ENCODE peak calls at places on chromosomes 2 and 18, in seven cellular contexts. N is GM23248, T is psoas muscle, W is spleen, Z is fibroblast of villous mesenchyme, V is cardiac muscle cell, D is keratinocyte. L is an unnamed sample.

GRCh38 chr18:47283476-47283875 is 32.0 kb upstream of the SKOR2 start:
- DNase-seq in Z (peak; percentile 15), W (no peak), T (no peak), D (no peak), V (peak; percentile 40), N (peak; percentile 55), L (peak; percentile 30)

GRCh38 chr2:73386894-73387636 is 1.4 kb downstream of the ALMS1 start:
- DNase-seq in T (no peak), W (no peak), V (no peak), Z (no peak), D (no peak), N (peak; percentile 4), L (no peak)

GRCh38 chr2:201432038-201432437 is 19.2 kb downstream of the TRAK2 start:
- DNase-seq in N (peak; percentile 64), D (no peak), V (no peak), W (no peak), T (no peak), Z (no peak), L (peak; percentile 72)

GRCh38 chr2:111226797-111227700 is 106.3 kb downstream of the BCL2L11 start:
- DNase-seq in D (no peak), V (no peak), Z (peak; percentile 83), N (peak; percentile 69), W (no peak), T (no peak), L (peak; percentile 65)

GRCh38 chr2:142586693-142587432 is 290.6 kb upstream of the KYNU start:
- DNase-seq in T (no peak), V (no peak), D (no peak), W (peak; percentile 60), Z (no peak), N (no peak), L (no peak)

GRCh38 chr18:13434854-13435253 is 216.3 kb downstream of the LDLRAD4 start:
- DNase-seq in V (no peak), W (no peak), Z (no peak), D (no peak), T (no peak), N (no peak), L (no peak)

GRCh38 chr2:183665403-183665802 is 541.2 kb downstream of the NUP35 start:
- DNase-seq in W (no peak), V (no peak), N (no peak), Z (no peak), D (no peak), T (no peak), L (no peak)

GRCh38 chr2:9813312-9814128 is 29.8 kb upstream of the TAF1B start:
- DNase-seq in W (peak; percentile 89), N (peak; percentile 81), D (no peak), V (peak; percentile 84), Z (peak; percentile 61), T (peak; percentile 76), L (peak; percentile 68)

GRCh38 chr2:18949871-18950597 is 360.7 kb upstream of the NT5C1B start:
- DNase-seq in T (no peak), Z (peak; percentile 98), D (no peak), N (peak; percentile 83), V (no peak), W (no peak), L (peak; percentile 89)

GRCh38 chr18:48007955-48008701 is 77.7 kb upstream of the SMAD2 start:
- DNase-seq in V (peak; percentile 86), T (peak; percentile 68), N (peak; percentile 38), W (peak; percentile 88), D (no peak), Z (peak; percentile 30), L (peak; percentile 32)

GRCh38 chr18:79439201-79440023 is 43.7 kb downstream of the NFATC1 start:
- DNase-seq in V (no peak), Z (peak; percentile 92), W (no peak), T (peak; percentile 75), N (no peak), D (no peak), L (no peak)

GRCh38 chr2:121297217-121297830 is 12.3 kb upstream of the TFCP2L1 start:
- DNase-seq in T (no peak), V (peak; percentile 55), N (peak; percentile 57), D (no peak), W (no peak), Z (peak; percentile 12), L (peak; percentile 36)

GRCh38 chr2:148829618-148830017 is 45.4 kb upstream of the KIF5C start:
- DNase-seq in Z (no peak), N (no peak), T (no peak), D (no peak), V (no peak), W (no peak), L (no peak)

GRCh38 chr2:75224636-75225094 is 25.3 kb upstream of the TACR1 start:
- DNase-seq in V (no peak), N (no peak), Z (no peak), W (no peak), T (no peak), D (no peak), L (peak; percentile 7)

GRCh38 chr18:10370716-10371115 is 83.7 kb upstream of the APCDD1 start:
- DNase-seq in D (no peak), Z (no peak), N (no peak), T (no peak), V (no peak), W (no peak), L (no peak)

GRCh38 chr18:44507729-44508325 is 172.9 kb upstream of the SETBP1 start:
- DNase-seq in N (no peak), T (peak; percentile 14), D (no peak), W (peak; percentile 88), Z (no peak), V (peak; percentile 37), L (peak; percentile 14)

GRCh38 chr18:12449040-12449814 is 41.5 kb downstream of the PRELID3A start:
- DNase-seq in Z (no peak), N (no peak), D (no peak), T (no peak), V (no peak), W (no peak), L (no peak)

GRCh38 chr2:183543731-183544130 is 419.5 kb downstream of the NUP35 start:
- DNase-seq in T (no peak), V (no peak), D (no peak), W (no peak), Z (no peak), N (no peak), L (no peak)

GRCh38 chr2:216773072-216773471 is 77.7 kb upstream of the IGFBP5 start:
- DNase-seq in Z (no peak), V (peak; percentile 85), T (peak; percentile 77), N (no peak), W (no peak), D (no peak), L (no peak)

GRCh38 chr2:19733951-19734425 is 167.8 kb downstream of the TTC32 start:
- DNase-seq in V (no peak), Z (peak; percentile 76), D (no peak), T (no peak), N (peak; percentile 76), W (no peak), L (peak; percentile 34)

DNA sequence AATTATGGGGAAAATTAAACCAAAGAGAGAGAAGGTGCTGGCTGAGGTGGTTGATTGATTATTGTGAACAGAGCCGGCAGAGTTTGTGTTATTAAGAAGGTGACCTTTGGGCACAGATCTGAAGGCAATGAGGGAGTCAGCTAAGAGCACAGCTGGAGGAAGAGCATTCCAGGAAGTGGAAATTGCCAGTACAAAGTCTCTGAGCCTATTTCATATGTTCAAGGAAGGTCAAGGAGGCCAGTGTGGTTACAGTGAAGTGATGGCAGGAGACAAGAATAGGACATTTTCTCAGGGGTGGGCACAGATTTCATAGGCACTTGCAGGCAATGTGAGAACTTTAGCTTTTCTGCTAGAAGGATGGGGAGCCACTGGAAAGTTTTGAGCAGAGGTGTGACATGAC is 50.2 kb downstream of the ARHGAP25 start:
- DNase-seq in W (no peak), D (no peak), N (no peak), T (no peak), V (no peak), Z (peak; percentile 49), L (no peak)
- H3K4me3 ChIP-seq in W (no peak overlapping the region), D (no peak overlapping the region), N (no peak overlapping the region), T (no peak overlapping the region), V (no peak overlapping the region), Z (no peak overlapping the region), L (no peak overlapping the region)

GRCh38 chr2:55617160-55618024 is at the start of gene PPP4R3B:
- DNase-seq in D (peak; percentile 89), Z (peak; percentile 100), V (peak; percentile 98), W (peak; percentile 100), N (peak; percentile 100), T (peak; percentile 100), L (peak; percentile 100)

GRCh38 chr2:55620123-55620779 is 2.8 kb upstream of the PPP4R3B start:
- DNase-seq in W (peak; percentile 62), Z (no peak), V (peak; percentile 6), D (no peak), T (no peak), N (peak; percentile 45), L (peak; percentile 20)

GRCh38 chr2:55618025-55618648 is 715 bp upstream of the PPP4R3B start:
- DNase-seq in N (peak; percentile 61), T (no peak), Z (peak; percentile 30), D (no peak), W (no peak), V (peak; percentile 26), L (no peak)

GRCh38 chr2:55616509-55617159 is 788 bp downstream of the PPP4R3B start:
- DNase-seq in V (peak; percentile 59), Z (peak; percentile 61), D (no peak), N (peak; percentile 76), T (no peak), W (no peak), L (peak; percentile 70)

DNA sequence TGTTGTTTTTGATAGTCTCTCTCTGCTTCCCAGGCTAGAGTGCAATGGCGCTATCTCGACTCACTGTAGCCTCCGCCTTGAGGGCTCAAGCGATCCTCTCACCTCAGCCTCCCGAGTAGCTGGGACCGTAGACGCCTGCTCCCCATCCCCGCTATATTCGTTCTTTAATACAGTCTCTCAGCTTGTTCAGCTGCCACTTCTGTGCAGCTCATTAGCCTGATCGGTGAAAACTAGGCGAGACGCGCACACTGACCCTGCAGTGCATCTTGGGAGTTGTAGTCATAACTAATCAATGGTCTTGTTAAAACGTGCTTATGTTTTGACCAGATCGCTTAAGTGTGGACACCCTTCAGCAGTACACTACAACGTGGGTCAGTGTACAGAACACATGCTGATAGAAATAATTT is 1.2 kb upstream of the PPP4R3B start:
- DNase-seq in Z (peak; percentile 46), D (peak; percentile 23), T (peak; percentile 33), V (peak; percentile 54), N (peak; percentile 73), W (peak; percentile 88), L (peak; percentile 58)
- H3K4me3 ChIP-seq in Z (peak overlapping the region; percentile 92), D (peak overlapping the region; percentile 100), T (peak overlapping the region; percentile 95), V (peak overlapping the region; percentile 83), N (peak overlapping the region; percentile 99), W (peak overlapping the region; percentile 92), L (peak overlapping the region; percentile 80)

GRCh38 chr2:239180526-239181073 is 220.2 kb downstream of the HDAC4 start:
- DNase-seq in D (no peak), T (no peak), W (peak; percentile 31), Z (no peak), N (no peak), V (no peak), L (no peak)
- H3K4me3 ChIP-seq in D (no peak overlapping the region), T (no peak overlapping the region), W (no peak overlapping the region), Z (no peak overlapping the region), N (no peak overlapping the region), V (no peak overlapping the region), L (no peak overlapping the region)

GRCh38 chr2:163799807-163800206 is 64.0 kb upstream of the FIGN start:
- DNase-seq in D (no peak), V (peak; percentile 19), N (no peak), W (no peak), Z (no peak), T (no peak), L (no peak)

GRCh38 chr2:163802289-163802688 is 66.5 kb upstream of the FIGN start:
- DNase-seq in T (no peak), V (no peak), D (no peak), W (no peak), Z (peak; percentile 2), N (no peak), L (no peak)

GRCh38 chr2:163801499-163801893 is 65.7 kb upstream of the FIGN start:
- DNase-seq in N (no peak), V (no peak), W (no peak), D (no peak), T (no peak), Z (no peak), L (no peak)

GRCh38 chr2:163800889-163801498 is 65.2 kb upstream of the FIGN start:
- DNase-seq in Z (peak; percentile 86), V (peak; percentile 51), T (no peak), W (no peak), D (no peak), N (peak; percentile 47), L (peak; percentile 26)
- H3K4me3 ChIP-seq in Z (no peak overlapping the region), V (no peak overlapping the region), T (peak overlapping the region; percentile 0), W (no peak overlapping the region), D (no peak overlapping the region), N (no peak overlapping the region), L (no peak overlapping the region)

L was measured in cardiac fibroblast.